ENCODE peak calls at places on chromosomes 13 and 19, in eight cellular contexts. W is transverse colon; J is AG09309; R is LHCN-M2; D is NCI-H748 treated with DMSO at 0.1 percent for 48 hours; H is lung; G is mesothelial cell of epicardium; Q is T-helper 2 cell treated with Interferon-gamma antibody and Interleukin-4, amounts not matched to agents 5 μg/mL and 100 μg/mL, for 36 hours. T is an unnamed sample.

GRCh38 chr19:51094696-51095279 is 12.1 kb upstream of the KLK14 start:
- DNase-seq in R (no peak), W (no peak), D (no peak), Q (no peak), G (peak), J (no peak), H (no peak), T (peak)

GRCh38 chr13:104577029-104577820 is 1511.0 kb upstream of the SLC10A2 start:
- DNase-seq in G (no peak), J (no peak), D (no peak), H (no peak), Q (no peak), R (no peak), W (no peak), T (no peak)

GRCh38 chr13:20495087-20496023 is 30.3 kb downstream of the CRYL1 start:
- DNase-seq in R (peak), G (peak), H (peak), Q (peak), D (peak), J (peak), W (peak), T (peak)

GRCh38 chr19:45428385-45429231 is 4.9 kb upstream of the ERCC1 start:
- DNase-seq in R (peak), G (peak), D (no peak), J (no peak), Q (no peak), W (peak), H (no peak), T (no peak)

GRCh38 chr19:41753936-41754529 is 1.3 kb upstream of the CEACAM6 start:
- DNase-seq in W (peak), Q (peak), J (no peak), D (peak), G (no peak), H (peak), R (peak), T (peak)

GRCh38 chr13:25802579-25802978 is 249.2 kb downstream of the SHISA2 start:
- DNase-seq in H (no peak), Q (no peak), J (no peak), W (no peak), D (no peak), G (no peak), R (no peak), T (no peak)

GRCh38 chr13:109973279-109973678 is 186.9 kb upstream of the IRS2 start:
- DNase-seq in Q (no peak), J (no peak), G (no peak), R (no peak), H (no peak), W (no peak), D (no peak), T (no peak)

GRCh38 chr13:101903890-101904289 is 451.4 kb downstream of the ITGBL1 start:
- DNase-seq in D (no peak), H (no peak), Q (no peak), J (no peak), W (no peak), R (no peak), G (no peak), T (no peak)

GRCh38 chr19:51660975-51661600 is 14.5 kb upstream of the SIGLEC14 start:
- DNase-seq in R (peak), D (peak), Q (peak), J (peak), H (peak), G (peak), W (peak), T (peak)

GRCh38 chr19:39166571-39167391 is 30.0 kb upstream of the NCCRP1 start:
- DNase-seq in D (no peak), R (no peak), W (peak), J (no peak), G (peak), H (peak), Q (no peak), T (peak)

GRCh38 chr13:23714672-23715071 is 144.5 kb downstream of the TNFRSF19 start:
- DNase-seq in D (no peak), G (no peak), R (no peak), H (no peak), Q (no peak), W (no peak), J (no peak), T (no peak)

GRCh38 chr13:42173789-42174343 is 98.1 kb upstream of the AKAP11 start:
- DNase-seq in W (no peak), R (no peak), J (no peak), H (no peak), Q (no peak), G (no peak), D (no peak), T (no peak)

GRCh38 chr13:25819856-25820530 is 231.8 kb downstream of the SHISA2 start:
- DNase-seq in Q (no peak), R (no peak), J (no peak), W (no peak), G (no peak), H (no peak), D (peak), T (no peak)

GRCh38 chr13:80011448-80012212 is 329.3 kb downstream of the SPRY2 start:
- DNase-seq in G (no peak), J (no peak), Q (no peak), W (peak), R (no peak), D (no peak), H (no peak), T (no peak)

GRCh38 chr13:112733661-112734379 is 44.0 kb downstream of the ATP11A start:
- DNase-seq in W (no peak), H (no peak), G (no peak), R (no peak), J (no peak), Q (no peak), D (peak), T (no peak)

GRCh38 chr19:11324079-11324661 is 15.3 kb downstream of the RAB3D start:
- DNase-seq in R (peak), W (peak), Q (peak), D (no peak), H (peak), J (peak), G (peak), T (peak)

GRCh38 chr19:3665681-3666544 is 34.4 kb downstream of the PIP5K1C start:
- DNase-seq in H (peak), G (peak), W (peak), Q (peak), R (no peak), J (no peak), D (no peak), T (no peak)

GRCh38 chr19:56404705-56405056 is 549 bp downstream of the ZNF583 start:
- DNase-seq in D (no peak), Q (no peak), G (no peak), H (no peak), W (no peak), J (no peak), R (no peak), T (peak)

GRCh38 chr19:34366670-34367423 is 1.9 kb downstream of the GPI start:
- DNase-seq in G (no peak), Q (no peak), H (no peak), W (no peak), D (no peak), R (no peak), J (peak), T (no peak)